ENCODE peak calls at places on chromosomes 6 and 20, in six cellular contexts. I is GM13976, J is substantia nigra, U is HepG2, C is occipital lobe, B is AG08395. M is an unnamed sample.

GRCh38 chr6:3848380-3848779 is 793 bp upstream of the FAM50B start:
- DNase-seq in I (no peak), J (no peak), U (no peak), C (no peak), B (peak; percentile 64), M (peak; percentile 49)

GRCh38 chr6:106745396-106745795 is 116.0 kb downstream of the QRSL1 start:
- DNase-seq in I (no peak), J (no peak), U (peak; percentile 58), C (no peak), B (no peak), M (no peak)

GRCh38 chr20:61417221-61417941 is 165.3 kb downstream of the CDH4 start:
- DNase-seq in I (no peak), J (no peak), U (no peak), C (no peak), B (no peak), M (no peak)

GRCh38 chr20:31837896-31838397 is 7.5 kb downstream of the FOXS1 start:
- DNase-seq in I (no peak), J (no peak), U (no peak), C (no peak), B (peak; percentile 64), M (peak; percentile 71)

GRCh38 chr6:159691133-159691962 is 1.7 kb downstream of the SOD2 start:
- DNase-seq in I (peak; percentile 63), J (no peak), U (peak; percentile 93), C (no peak), B (peak; percentile 70), M (peak; percentile 97)

GRCh38 chr6:41190791-41191190 is 10.2 kb downstream of the TREML2 start:
- DNase-seq in I (no peak), J (no peak), U (no peak), C (no peak), B (no peak), M (no peak)

GRCh38 chr6:131208787-131209186 is 73.5 kb downstream of the AKAP7 start:
- DNase-seq in I (no peak), J (no peak), U (no peak), C (no peak), B (no peak), M (no peak)

GRCh38 chr6:31272856-31273626 is 1.1 kb upstream of the HLA-C start:
- DNase-seq in I (no peak), J (no peak), U (no peak), C (no peak), B (no peak), M (no peak)

GRCh38 chr20:31560900-31561598 is 44.0 kb upstream of the ID1 start:
- DNase-seq in I (no peak), J (no peak), U (no peak), C (peak; percentile 15), B (peak; percentile 94), M (peak; percentile 97)

GRCh38 chr6:79634491-79634890 is 3.4 kb downstream of the SH3BGRL2 start:
- DNase-seq in I (no peak), J (no peak), U (no peak), C (no peak), B (no peak), M (no peak)

GRCh38 chr20:2991532-2991931 is 51.9 kb upstream of the GNRH2 start:
- DNase-seq in I (no peak), J (no peak), U (no peak), C (no peak), B (no peak), M (no peak)

GRCh38 chr20:25048519-25048952 is 9.4 kb downstream of the ACSS1 start:
- DNase-seq in I (no peak), J (no peak), U (no peak), C (no peak), B (no peak), M (no peak)

GRCh38 chr20:5513975-5514516 is 197.3 kb upstream of the PROKR2 start:
- DNase-seq in I (no peak), J (no peak), U (peak; percentile 99), C (no peak), B (peak; percentile 67), M (peak; percentile 31)

GRCh38 chr6:125957845-125958244 is 1.3 kb downstream of the HINT3 start:
- DNase-seq in I (no peak), J (no peak), U (peak; percentile 64), C (no peak), B (peak; percentile 33), M (peak; percentile 68)

GRCh38 chr20:56343861-56344381 is 14.9 kb upstream of the FAM210B start:
- DNase-seq in I (peak; percentile 81), J (peak; percentile 20), U (no peak), C (no peak), B (peak; percentile 66), M (peak; percentile 57)

GRCh38 chr20:25090492-25091429 is 8.8 kb upstream of the VSX1 start:
- DNase-seq in I (peak; percentile 33), J (no peak), U (no peak), C (no peak), B (no peak), M (no peak)

GRCh38 chr6:108655840-108656650 is 95.3 kb downstream of the FOXO3 start:
- DNase-seq in I (no peak), J (no peak), U (peak; percentile 62), C (peak; percentile 6), B (peak; percentile 72), M (peak; percentile 83)

GRCh38 chr6:5570641-5571040 is 309.3 kb downstream of the FARS2 start:
- DNase-seq in I (no peak), J (no peak), U (no peak), C (no peak), B (no peak), M (no peak)

GRCh38 chr20:40948352-40949267 is 80.0 kb upstream of the TOP1 start:
- DNase-seq in I (no peak), J (no peak), U (no peak), C (no peak), B (no peak), M (peak; percentile 24)

GRCh38 chr6:51959744-51960383 is 127.5 kb downstream of the PKHD1 start:
- DNase-seq in I (peak; percentile 40), J (peak; percentile 44), U (peak; percentile 70), C (peak; percentile 12), B (peak; percentile 71), M (peak; percentile 70)

GRCh38 chr6:143200035-143200770 is 139.5 kb downstream of the AIG1 start:
- DNase-seq in I (no peak), J (no peak), U (no peak), C (no peak), B (no peak), M (no peak)

GRCh38 chr20:2890743-2891142 is 17.5 kb downstream of the PTPRA start:
- DNase-seq in I (no peak), J (no peak), U (no peak), C (no peak), B (peak; percentile 29), M (peak; percentile 26)

GRCh38 chr6:3453410-3453809 is 3.4 kb downstream of the SLC22A23 start:
- DNase-seq in I (no peak), J (no peak), U (no peak), C (no peak), B (no peak), M (no peak)

GRCh38 chr6:34239240-34239825 is 2.7 kb downstream of the HMGA1 start:
- DNase-seq in I (no peak), J (no peak), U (no peak), C (no peak), B (no peak), M (no peak)

GRCh38 chr6:133817460-133818047 is 71.4 kb upstream of the TCF21 start:
- DNase-seq in I (peak; percentile 20), J (no peak), U (peak; percentile 34), C (no peak), B (no peak), M (no peak)

GRCh38 chr6:129936329-129937165 is 75.4 kb upstream of the TMEM244 start:
- DNase-seq in I (no peak), J (peak; percentile 13), U (peak; percentile 49), C (no peak), B (peak; percentile 32), M (peak; percentile 61)

GRCh38 chr6:37657117-37657886 is 40.4 kb downstream of the MDGA1 start:
- DNase-seq in I (no peak), J (no peak), U (no peak), C (no peak), B (no peak), M (peak; percentile 68)

GRCh38 chr6:154448448-154449096 is 61.9 kb downstream of the CNKSR3 start:
- DNase-seq in I (no peak), J (no peak), U (no peak), C (no peak), B (peak; percentile 74), M (peak; percentile 94)

GRCh38 chr6:31822038-31822821 is 5.3 kb upstream of the HSPA1B start:
- DNase-seq in I (peak; percentile 72), J (peak; percentile 71), U (peak; percentile 67), C (peak; percentile 70), B (peak; percentile 80), M (peak; percentile 79)

GRCh38 chr6:162200945-162201692 is 526.4 kb downstream of the PRKN start:
- DNase-seq in I (no peak), J (no peak), U (no peak), C (no peak), B (no peak), M (no peak)

GRCh38 chr6:166935353-166935752 is 21.0 kb downstream of the RNASET2 start:
- DNase-seq in I (peak; percentile 8), J (no peak), U (no peak), C (no peak), B (no peak), M (no peak)

GRCh38 chr20:50729925-50730764 is 1.2 kb upstream of the PARD6B start:
- DNase-seq in I (no peak), J (no peak), U (peak; percentile 55), C (no peak), B (peak; percentile 38), M (peak; percentile 23)

GRCh38 chr6:7085911-7086310 is 21.9 kb upstream of the RREB1 start:
- DNase-seq in I (no peak), J (peak; percentile 8), U (no peak), C (no peak), B (peak; percentile 33), M (peak; percentile 7)

GRCh38 chr6:142907017-142907470 is 37.9 kb downstream of the HIVEP2 start:
- DNase-seq in I (peak; percentile 35), J (no peak), U (no peak), C (no peak), B (no peak), M (no peak)

GRCh38 chr20:24470031-24470781 is 777 bp downstream of the SYNDIG1 start:
- DNase-seq in I (peak; percentile 33), J (no peak), U (no peak), C (no peak), B (no peak), M (peak; percentile 11)

GRCh38 chr6:11851405-11851804 is 72.8 kb upstream of the ADTRP start:
- DNase-seq in I (no peak), J (no peak), U (no peak), C (no peak), B (peak; percentile 92), M (peak; percentile 28)

GRCh38 chr6:150448221-150448620 is 79.4 kb downstream of the IYD start:
- DNase-seq in I (no peak), J (no peak), U (no peak), C (no peak), B (no peak), M (no peak)

GRCh38 chr6:161798844-161799394 is 525.1 kb upstream of the AGPAT4 start:
- DNase-seq in I (no peak), J (no peak), U (no peak), C (no peak), B (no peak), M (no peak)

GRCh38 chr20:23050847-23051627 is 1.6 kb upstream of the THBD start:
- DNase-seq in I (peak; percentile 68), J (no peak), U (no peak), C (no peak), B (peak; percentile 44), M (peak; percentile 83)